ENCODE peak calls at places on chromosome 21, in five cellular contexts. J, Q, B, A and F are unnamed samples.
A peak's percentile ranks its signal among the peaks of the same experiment; 100 is the strongest.

GRCh38 chr21:14215971-14216621 is at the start of gene RBM11:
- DNase-seq in J (peak; percentile 7), Q (peak; percentile 83), B (peak; percentile 82), A (peak; percentile 54), F (peak; percentile 90)

GRCh38 chr21:30695956-30696355 is 22.6 kb downstream of the KRTAP21-3 start:
- DNase-seq in J (no peak), Q (no peak), B (no peak), A (no peak), F (no peak)

GRCh38 chr21:43959231-43960041 is 52.7 kb upstream of the TRAPPC10 start:
- DNase-seq in J (no peak), Q (no peak), B (no peak), A (no peak), F (no peak)

GRCh38 chr21:29258626-29259335 is 39.9 kb upstream of the BACH1 start:
- DNase-seq in J (peak; percentile 89), Q (no peak), B (no peak), A (peak; percentile 83), F (no peak)

GRCh38 chr21:36949171-36950141 is 17.0 kb downstream of the HLCS start:
- DNase-seq in J (no peak), Q (no peak), B (no peak), A (peak; percentile 83), F (peak; percentile 82)

GRCh38 chr21:28636988-28637691 is 355.5 kb downstream of the LTN1 start:
- DNase-seq in J (peak; percentile 94), Q (no peak), B (no peak), A (peak; percentile 42), F (no peak)

GRCh38 chr21:46189213-46189958 is 5.1 kb upstream of the SPATC1L start:
- DNase-seq in J (peak; percentile 58), Q (peak; percentile 26), B (no peak), A (no peak), F (no peak)

GRCh38 chr21:46431448-46431847 is 27.2 kb upstream of the DIP2A start:
- DNase-seq in J (no peak), Q (no peak), B (no peak), A (no peak), F (no peak)

GRCh38 chr21:38788275-38788911 is 17.3 kb upstream of the ETS2 start:
- DNase-seq in J (no peak), Q (no peak), B (no peak), A (no peak), F (no peak)

GRCh38 chr21:38491536-38491935 is 6.7 kb downstream of the ERG start:
- DNase-seq in J (no peak), Q (no peak), B (no peak), A (no peak), F (no peak)

GRCh38 chr21:16588433-16588860 is 858.7 kb downstream of the USP25 start:
- DNase-seq in J (peak; percentile 84), Q (peak; percentile 59), B (peak; percentile 32), A (peak; percentile 32), F (peak; percentile 76)

GRCh38 chr21:45143855-45144254 is 69.5 kb downstream of the ADARB1 start:
- DNase-seq in J (no peak), Q (no peak), B (no peak), A (no peak), F (no peak)
- H3K23ac ChIP-seq in J (no peak overlapping the region), Q (no peak overlapping the region), B (no peak overlapping the region), A (no peak overlapping the region), F (no peak overlapping the region)

DNA sequence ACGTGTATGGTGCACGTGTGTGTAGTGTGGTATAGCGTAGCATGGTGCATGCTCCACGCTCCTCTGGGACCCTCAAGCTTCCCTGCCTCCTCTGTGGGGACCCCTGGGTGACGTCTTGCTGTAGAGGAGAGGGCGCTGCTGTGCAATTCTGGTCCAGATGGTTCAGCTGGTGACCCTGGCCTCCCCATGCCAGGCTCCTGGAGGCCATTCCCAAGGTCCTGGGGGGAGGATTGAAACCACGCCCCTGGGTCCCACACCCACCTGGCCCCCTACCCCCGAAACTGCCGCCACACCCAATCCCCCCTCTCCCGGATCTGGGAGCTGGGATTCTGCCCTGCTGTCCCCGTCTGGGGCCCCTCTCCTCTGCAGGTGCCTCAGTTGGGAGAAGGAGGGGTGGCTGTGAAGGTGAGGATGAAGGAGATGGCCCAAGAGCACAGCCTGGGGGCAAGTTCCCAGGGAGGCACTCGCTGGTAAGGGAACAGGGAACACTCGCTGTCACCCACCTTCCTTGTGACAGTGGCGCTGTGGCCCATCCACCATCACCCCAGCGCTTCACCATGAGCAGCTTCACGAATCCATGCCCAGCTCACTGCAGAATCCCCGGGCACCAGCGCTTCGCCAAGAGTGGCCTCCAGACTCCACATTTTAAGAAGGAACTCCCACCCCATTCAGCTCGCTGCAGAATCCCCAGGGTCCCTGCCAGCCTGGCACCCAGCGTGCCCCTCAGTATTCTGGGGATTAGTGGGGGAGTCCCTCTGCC is 38.0 kb downstream of the WDR4 start:
- DNase-seq in J (no peak), Q (peak; percentile 22), B (no peak), A (no peak), F (no peak)
- H3K4ac ChIP-seq in J (no peak overlapping the region), Q (no peak overlapping the region), B (no peak overlapping the region), A (no peak overlapping the region), F (no peak overlapping the region)

DNA sequence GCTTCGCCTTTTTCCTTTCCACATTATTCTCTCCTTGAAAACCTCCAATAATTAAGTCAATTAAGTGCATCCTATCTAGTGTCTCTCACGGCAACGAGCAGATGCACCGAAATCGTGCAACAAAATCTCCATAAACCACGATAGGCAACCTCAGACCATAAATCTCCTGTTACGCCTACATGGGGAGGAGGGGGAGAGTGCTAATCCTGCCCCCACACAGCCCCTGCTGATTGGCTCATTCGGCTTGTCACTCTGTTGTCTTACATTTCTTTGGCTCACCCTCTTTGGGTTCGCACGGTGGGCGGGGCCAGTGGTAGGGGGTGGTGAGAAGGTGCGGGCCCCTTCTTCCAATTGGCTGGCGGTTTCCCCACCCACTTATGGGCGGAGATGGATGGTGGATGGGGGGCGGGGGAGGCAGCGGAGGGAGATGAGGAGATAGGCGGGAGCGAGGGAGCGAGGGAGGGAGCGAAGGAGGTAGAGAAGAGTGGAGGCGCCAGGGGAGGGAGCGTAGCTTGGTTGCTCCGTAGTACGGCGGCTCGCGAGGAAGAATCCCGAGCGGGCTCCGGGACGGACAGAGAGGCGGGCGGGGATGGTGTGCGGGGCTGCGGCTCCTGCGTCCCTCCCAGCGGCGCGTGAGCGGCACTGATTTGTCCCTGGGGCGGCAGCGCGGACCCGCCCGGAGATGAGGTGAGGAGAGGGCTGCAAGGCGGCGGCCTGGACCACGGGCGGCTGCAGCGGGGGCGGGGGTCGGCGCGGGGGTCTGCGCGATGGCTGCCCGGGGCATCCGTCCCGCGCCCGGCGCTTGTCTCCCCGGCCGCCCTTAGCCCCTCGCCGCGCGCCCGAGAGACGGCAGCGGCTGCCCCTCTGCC is at the start of gene ITSN1:
- DNase-seq in J (peak; percentile 99), Q (peak; percentile 99), B (peak; percentile 100), A (peak; percentile 99), F (peak; percentile 100)
- H3K23ac ChIP-seq in J (peak within 1 kb of the TSS; percentile 97), Q (no peak within 1 kb of the TSS), B (peak within 1 kb of the TSS; percentile 99), A (no peak within 1 kb of the TSS), F (peak within 1 kb of the TSS; percentile 82)

DNA sequence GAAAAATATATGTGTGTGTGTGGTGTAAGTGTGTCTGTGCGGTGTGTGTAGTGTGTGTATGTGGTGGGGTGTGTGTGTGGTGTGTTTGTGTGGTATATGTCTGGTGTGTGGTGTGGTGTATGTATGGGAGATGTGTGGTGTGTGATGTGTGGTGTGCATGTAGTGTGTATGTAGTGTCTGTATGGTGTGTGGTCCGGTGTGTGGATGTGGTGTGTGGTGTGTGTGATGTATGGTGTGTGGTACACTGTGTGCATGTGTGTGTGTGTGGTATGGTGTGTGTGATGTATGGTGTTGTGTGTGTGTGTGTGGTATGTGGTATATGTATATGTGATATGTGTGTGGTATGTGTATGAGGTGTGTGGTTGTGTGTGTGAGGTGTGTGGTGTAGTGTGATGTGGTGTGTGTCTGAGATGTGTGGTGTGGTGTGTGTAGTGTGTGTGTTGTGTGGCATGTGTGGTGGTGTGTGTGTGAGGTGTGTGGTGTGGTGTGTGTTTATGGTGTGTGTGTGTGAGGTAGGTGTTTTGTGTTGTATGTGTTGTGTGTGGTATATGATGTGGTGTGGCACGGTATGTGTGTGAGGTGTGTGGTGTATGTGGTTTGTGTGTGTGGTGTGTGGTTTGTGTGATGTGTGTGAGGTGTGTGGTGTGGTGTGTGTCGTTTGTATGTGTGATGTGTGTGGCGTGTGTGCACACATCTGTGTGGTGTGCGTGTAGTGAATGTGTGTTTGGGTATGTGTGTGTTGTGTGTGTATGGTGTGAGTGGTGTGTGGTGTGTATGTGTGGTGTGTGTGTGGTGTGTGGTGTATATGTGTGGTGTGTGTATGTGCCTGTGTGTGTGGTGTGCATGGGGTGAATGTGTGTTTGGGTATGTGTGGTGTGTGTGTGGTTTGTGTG is 35.3 kb upstream of the ABCG1 start:
- DNase-seq in J (no peak), Q (no peak), B (no peak), A (no peak), F (no peak)
- H3K4ac ChIP-seq in J (no peak overlapping the region), Q (no peak overlapping the region), B (peak overlapping the region; percentile 78), A (no peak overlapping the region), F (no peak overlapping the region)